ENCODE peak calls at places on chromosomes 11 and 22, in five cellular contexts. F is HCT116, E is right atrium auricular region, C is IMR-90, H is uterus. R is an unnamed sample. For H3K4me1, the result is how much of the 10 kb centered on the place peaks cover.

GRCh38 chr11:112352907-112353306 is 92.2 kb upstream of the PLET1 start:
- DNase-seq in F (no peak), E (no peak), C (peak), H (no peak), R (no peak)

GRCh38 chr11:118621071-118621815 is 13.8 kb downstream of the PHLDB1 start:
- DNase-seq in E (peak), H (peak), F (peak), C (peak), R (peak)

GRCh38 chr11:27215471-27216267 is 147.3 kb downstream of the CCDC34 start:
- DNase-seq in F (no peak), C (no peak), H (peak), E (no peak), R (peak)

GRCh38 chr22:49480896-49481650 is 346.6 kb downstream of the BRD1 start:
- DNase-seq in C (no peak), F (no peak), H (no peak), E (no peak), R (no peak)

GRCh38 chr22:43343262-43343988 is at the start of gene SCUBE1:
- DNase-seq in H (peak), E (no peak), C (no peak), F (no peak), R (peak)

GRCh38 chr22:43128116-43128515 is 15.1 kb downstream of the MCAT start:
- DNase-seq in C (no peak), E (no peak), F (no peak), H (no peak), R (no peak)

GRCh38 chr11:70604221-70604620 is 205.9 kb downstream of the CTTN start:
- DNase-seq in E (no peak), H (no peak), F (no peak), C (no peak), R (no peak)

GRCh38 chr11:131819845-131820244 is 449.4 kb downstream of the NTM start:
- DNase-seq in C (no peak), E (no peak), H (no peak), F (no peak), R (no peak)

GRCh38 chr22:44396021-44396726 is 83.4 kb upstream of the SHISAL1 start:
- DNase-seq in C (no peak), E (peak), H (peak), F (no peak), R (no peak)

GRCh38 chr11:73856001-73856663 is 20.5 kb downstream of the COA4 start:
- DNase-seq in F (no peak), E (no peak), C (no peak), H (no peak), R (no peak)

GRCh38 chr22:50340157-50340879 is 2.8 kb upstream of the PPP6R2 start:
- DNase-seq in H (no peak), E (no peak), C (no peak), F (no peak), R (no peak)

GRCh38 chr11:45208135-45208534 is 61.7 kb downstream of the PRDM11 start:
- DNase-seq in E (no peak), H (no peak), C (no peak), F (no peak), R (no peak)

GRCh38 chr11:87901366-87901765 is 273.9 kb downstream of the RAB38 start:
- DNase-seq in E (no peak), C (no peak), H (no peak), F (no peak), R (no peak)

GRCh38 chr11:122852071-122852831 is 14.0 kb downstream of the CRTAM start:
- DNase-seq in H (no peak), E (no peak), C (peak), F (no peak), R (no peak)

GRCh38 chr11:118343981-118344521 is at the start of gene CD3G:
- DNase-seq in E (no peak), H (no peak), C (no peak), F (no peak), R (peak)

GRCh38 chr11:697028-697491 is 1.4 kb downstream of the TMEM80 start:
- DNase-seq in E (no peak), H (peak), C (peak), F (no peak), R (no peak)

GRCh38 chr11:87254582-87254981 is 216.8 kb downstream of the TMEM135 start:
- DNase-seq in H (no peak), E (no peak), F (no peak), C (no peak), R (no peak)

GRCh38 chr11:47410404-47411264 is 2.2 kb downstream of the SLC39A13 start:
- DNase-seq in H (no peak), E (no peak), F (no peak), C (no peak), R (no peak)

GRCh38 chr11:47408598-47409439 is 429 bp downstream of the SLC39A13 start:
- DNase-seq in E (no peak), C (peak), H (peak), F (no peak), R (peak)

GRCh38 chr11:47407746-47408590 is at the start of gene SLC39A13:
- DNase-seq in H (peak), C (peak), F (peak), E (peak), R (peak)

GRCh38 chr11:47412152-47412746 is 3.9 kb downstream of the SLC39A13 start:
- DNase-seq in F (peak), E (no peak), H (no peak), C (peak), R (no peak)

DNA sequence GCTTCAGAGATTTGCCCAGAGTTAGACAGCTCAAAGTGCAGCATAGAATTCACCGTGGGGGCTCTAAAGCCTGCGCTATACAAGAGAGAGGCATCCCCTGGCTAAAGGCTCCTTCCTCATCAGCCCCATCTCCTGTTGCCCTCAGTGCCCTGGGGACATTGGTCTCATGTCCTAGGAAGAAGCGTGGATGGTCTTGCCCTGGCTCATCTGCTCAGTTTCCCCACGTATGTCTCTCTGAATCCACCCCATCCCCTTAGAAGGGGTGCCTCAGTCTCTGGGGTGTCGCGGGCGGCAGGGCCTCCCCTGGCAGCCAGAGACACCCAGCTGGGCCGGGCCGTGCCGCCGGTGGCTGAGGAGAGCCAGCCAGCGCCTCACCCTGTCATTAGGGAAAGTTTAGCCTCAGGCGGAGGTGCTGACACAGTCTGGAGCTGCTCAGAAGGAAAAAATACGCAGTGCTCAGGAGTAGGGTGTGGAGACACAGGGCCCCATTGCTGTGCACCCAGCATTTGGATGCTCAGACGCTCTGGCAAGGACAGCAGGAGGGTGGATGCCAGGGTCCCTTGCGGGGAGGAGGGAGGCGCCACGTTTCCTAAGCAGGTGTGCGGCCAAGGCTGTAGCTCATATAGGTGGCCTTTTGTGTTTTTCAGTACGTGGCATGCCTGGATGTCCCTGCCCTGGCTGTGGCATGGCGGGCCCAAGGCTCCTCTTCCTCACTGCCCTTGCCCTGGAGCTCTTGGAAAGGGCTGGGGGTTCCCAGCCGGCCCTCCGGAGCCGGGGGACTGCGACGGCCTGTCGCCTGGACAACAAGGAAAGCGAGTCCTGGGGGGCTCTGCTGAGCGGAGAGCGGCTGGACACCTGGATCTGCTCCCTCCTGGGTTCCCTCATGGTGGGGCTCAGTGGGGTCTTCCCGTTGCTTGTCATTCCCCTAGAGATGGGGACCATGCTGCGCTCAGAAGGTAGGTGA is 1.3 kb downstream of the SLC39A13 start:
- DNase-seq in F (no peak), H (no peak), C (no peak), E (no peak), R (peak)
- H3K4me3 ChIP-seq in F (peak), H (peak), C (peak), E (peak), R (peak)

DNA sequence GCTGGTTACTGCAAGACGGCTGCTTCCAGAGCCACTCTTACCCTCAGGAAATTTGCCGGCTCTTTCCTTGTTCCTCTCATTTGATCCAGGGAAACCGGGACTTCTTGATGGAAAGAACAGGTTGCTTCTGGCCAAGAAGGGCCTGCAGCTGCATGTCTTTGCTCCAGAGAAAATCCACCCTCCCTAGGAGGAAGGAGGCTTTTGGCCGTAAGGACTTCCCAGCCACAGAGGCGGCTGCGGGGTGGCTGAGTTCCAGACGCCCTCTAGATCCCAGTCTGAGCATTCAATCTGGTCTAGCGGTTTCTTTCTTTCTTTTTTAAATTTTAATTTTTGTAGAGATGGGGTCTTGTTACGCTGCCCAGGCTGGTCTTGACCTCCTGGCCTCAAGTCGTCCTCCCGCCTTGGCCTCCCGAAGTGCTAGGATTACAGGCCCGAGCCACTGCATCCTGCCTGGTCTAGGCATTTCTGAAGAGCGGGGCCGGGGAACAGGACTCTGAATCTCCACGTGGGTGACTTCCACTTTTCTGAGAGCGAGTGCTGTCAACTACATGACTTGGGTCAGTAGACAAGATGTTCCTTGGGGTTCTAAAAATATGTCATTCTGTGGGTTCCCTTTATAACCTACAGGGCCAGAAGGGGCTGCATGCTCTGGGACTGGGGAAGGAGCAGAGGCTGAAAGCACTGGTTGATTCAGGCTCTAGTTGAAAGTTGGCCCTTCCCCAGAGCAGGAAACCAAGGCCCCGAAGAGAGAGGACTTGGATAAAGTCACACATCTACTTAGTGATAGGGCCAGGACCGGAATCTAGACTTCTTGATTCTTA is 9.7 kb downstream of the ADAMTS15 start:
- DNase-seq in F (no peak), C (no peak), H (peak), E (no peak), R (peak)
- H3K4me1 ChIP-seq in F (under half), C (under half), H (under half), E (under half), R (under half)

GRCh38 chr11:40202569-40202968 is 1256.9 kb downstream of the LRRC4C start:
- DNase-seq in F (no peak), C (no peak), E (no peak), H (no peak), R (no peak)
- H3K4me3 ChIP-seq in F (no peak), C (no peak), E (no peak), H (no peak), R (no peak)

GRCh38 chr22:45880732-45881523 is 96.0 kb downstream of the WNT7B start:
- DNase-seq in E (no peak), H (no peak), F (no peak), C (no peak), R (peak)

GRCh38 chr22:45880091-45880651 is 96.8 kb downstream of the WNT7B start:
- DNase-seq in F (no peak), H (peak), C (no peak), E (no peak), R (peak)

GRCh38 chr22:45878901-45879551 is 97.9 kb downstream of the WNT7B start:
- DNase-seq in H (peak), E (no peak), F (no peak), C (no peak), R (no peak)

GRCh38 chr22:45878051-45878764 is 98.8 kb downstream of the WNT7B start:
- DNase-seq in H (peak), F (no peak), C (no peak), E (no peak), R (peak)

GRCh38 chr22:45879552-45879949 is 97.4 kb downstream of the WNT7B start:
- DNase-seq in C (no peak), H (peak), E (no peak), F (no peak), R (no peak)
- H3K4me1 ChIP-seq in C (under half), H (under half), E (under half), F (under half), R (under half)

GRCh38 chr22:23774922-23775436 is 2.3 kb downstream of the MMP11 start:
- DNase-seq in E (no peak), F (no peak), C (peak), H (no peak), R (no peak)
- H3K4me3 ChIP-seq in E (no peak), F (no peak), C (no peak), H (no peak), R (no peak)

GRCh38 chr11:17574141-17574798 is 27.2 kb downstream of the OTOG start:
- DNase-seq in F (no peak), C (no peak), H (no peak), E (no peak), R (peak)

GRCh38 chr11:17572359-17572690 is 25.3 kb downstream of the OTOG start:
- DNase-seq in H (no peak), E (no peak), C (no peak), F (no peak), R (no peak)

GRCh38 chr11:17573526-17573925 is 26.5 kb downstream of the OTOG start:
- DNase-seq in E (no peak), H (no peak), C (no peak), F (no peak), R (no peak)

GRCh38 chr11:17571431-17572358 is 24.6 kb downstream of the OTOG start:
- DNase-seq in H (no peak), C (no peak), E (no peak), F (no peak), R (no peak)

DNA sequence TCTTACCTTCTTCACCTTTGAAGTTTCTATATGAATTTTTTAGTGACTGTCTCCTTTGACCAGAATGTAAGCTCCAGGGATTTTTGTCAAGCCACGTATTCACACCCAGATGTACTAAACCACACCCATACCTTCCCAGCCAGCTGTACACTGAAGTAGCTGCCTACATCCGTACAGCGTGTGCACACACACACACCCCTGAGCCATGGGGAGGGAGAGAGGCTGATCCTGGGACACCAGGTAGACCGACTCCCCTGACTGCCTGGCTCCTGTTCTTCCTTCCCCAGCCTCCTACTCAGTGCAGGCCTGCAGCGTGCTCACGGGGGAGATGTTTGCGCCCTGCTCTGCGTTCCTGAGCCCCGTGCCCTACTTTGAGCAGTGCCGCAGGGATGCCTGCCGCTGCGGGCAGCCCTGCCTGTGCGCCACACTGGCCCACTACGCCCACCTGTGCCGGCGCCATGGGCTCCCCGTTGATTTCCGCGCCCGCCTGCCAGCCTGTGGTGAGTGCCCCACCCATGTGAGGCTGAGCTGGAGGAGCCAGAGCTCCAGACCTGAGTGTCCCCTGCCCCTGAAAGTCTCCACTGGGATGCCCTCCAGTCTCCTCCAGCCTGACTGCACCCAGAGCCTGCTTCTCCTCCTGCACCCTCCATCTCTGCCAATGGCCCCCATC is 25.9 kb downstream of the OTOG start:
- DNase-seq in E (no peak), H (no peak), C (no peak), F (no peak), R (no peak)
- H3K4me1 ChIP-seq in E (under half), H (under half), C (under half), F (under half), R (under half)

DNA sequence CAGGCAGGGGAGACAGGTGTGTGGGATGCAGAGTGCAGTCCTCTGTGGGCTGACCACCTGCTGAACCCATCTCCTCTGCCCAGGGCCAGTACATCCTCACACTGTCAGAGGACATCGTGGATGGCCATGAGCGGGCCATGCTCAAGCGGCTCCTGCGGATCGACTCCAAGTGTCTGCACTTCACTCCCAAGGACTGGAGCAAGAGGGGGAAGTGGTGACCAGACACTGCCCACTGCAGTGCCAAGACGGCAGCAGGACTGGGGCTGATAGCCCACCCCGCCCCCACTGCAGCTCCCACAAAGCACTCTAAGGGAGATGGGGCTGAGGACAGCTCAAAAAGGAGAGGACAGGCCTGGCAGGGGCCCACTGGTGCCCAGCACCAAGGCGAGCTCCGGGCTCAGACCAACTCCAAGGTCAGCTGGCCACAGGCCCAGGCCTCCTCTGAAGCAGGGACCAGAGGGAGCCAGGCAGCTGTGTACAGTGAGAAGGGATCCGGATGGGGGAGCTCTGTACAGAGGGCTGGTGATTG is 1.6 kb downstream of the RNASEH2C start:
- DNase-seq in H (no peak), F (no peak), C (peak), E (no peak), R (no peak)
- H3K4me3 ChIP-seq in H (no peak), F (peak), C (no peak), E (no peak), R (no peak)

DNA sequence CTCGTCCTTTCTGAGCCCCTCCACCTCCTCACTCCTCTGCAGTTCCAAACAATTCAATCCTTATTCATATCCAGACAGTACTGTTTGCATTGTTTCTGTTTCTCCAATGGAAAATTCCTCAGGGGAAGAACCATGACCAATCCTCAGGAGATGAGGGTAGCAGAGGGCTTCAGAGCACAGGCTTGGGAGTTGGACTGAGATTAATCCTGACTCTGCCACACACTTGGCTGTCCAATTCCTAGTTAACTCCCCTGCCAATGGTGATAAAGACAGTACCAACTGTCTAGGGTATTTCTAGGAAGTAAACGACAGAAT is 58.0 kb downstream of the MICAL3 start:
- DNase-seq in E (no peak), H (no peak), F (no peak), C (no peak), R (no peak)
- H3K4me1 ChIP-seq in E (under half), H (under half), F (under half), C (under half), R (under half)

R was measured in right cardiac atrium.